ENCODE peak calls at places on chromosome 2, in four cellular contexts. L, A, J and Y are unnamed samples.

GRCh38 chr2:122542646-122543045 is 787.2 kb downstream of the TSN start:
- DNase-seq in L (no peak), A (no peak), J (no peak), Y (no peak)

GRCh38 chr2:222561817-222562424 is 94.0 kb downstream of the FARSB start:
- DNase-seq in L (peak; percentile 81), A (peak; percentile 59), J (peak; percentile 77), Y (peak; percentile 60)

GRCh38 chr2:203328735-203329549 is 748 bp downstream of the ABI2 start:
- DNase-seq in L (peak; percentile 38), A (peak; percentile 10), J (peak; percentile 66), Y (peak; percentile 37)

GRCh38 chr2:43078781-43079755 is 147.3 kb downstream of the ZFP36L2 start:
- DNase-seq in L (no peak), A (peak; percentile 92), J (no peak), Y (no peak)

GRCh38 chr2:72131916-72132841 is 15.5 kb downstream of the CYP26B1 start:
- DNase-seq in L (no peak), A (no peak), J (no peak), Y (peak; percentile 9)

GRCh38 chr2:240187989-240188590 is 47.6 kb upstream of the OTOS start:
- DNase-seq in L (no peak), A (no peak), J (no peak), Y (no peak)

GRCh38 chr2:151761687-151762086 is 27.4 kb upstream of the NEB start:
- DNase-seq in L (no peak), A (no peak), J (no peak), Y (no peak)

GRCh38 chr2:144290276-144290675 is 229.6 kb downstream of the ZEB2 start:
- DNase-seq in L (no peak), A (no peak), J (no peak), Y (no peak)

GRCh38 chr2:134181219-134181618 is 72.7 kb upstream of the MGAT5 start:
- DNase-seq in L (no peak), A (no peak), J (no peak), Y (no peak)

GRCh38 chr2:239208470-239209180 is 192.2 kb downstream of the HDAC4 start:
- DNase-seq in L (no peak), A (no peak), J (no peak), Y (no peak)

GRCh38 chr2:29238497-29238896 is 123.3 kb downstream of the CLIP4 start:
- DNase-seq in L (peak; percentile 45), A (peak; percentile 25), J (peak; percentile 39), Y (peak; percentile 66)

GRCh38 chr2:216849987-216850386 is 9.9 kb downstream of the TNP1 start:
- DNase-seq in L (peak; percentile 2), A (no peak), J (no peak), Y (no peak)

GRCh38 chr2:159659474-159659873 is 43.1 kb upstream of the BAZ2B start:
- DNase-seq in L (no peak), A (no peak), J (no peak), Y (no peak)

GRCh38 chr2:132772344-132772743 is 102.3 kb upstream of the LYPD1 start:
- DNase-seq in L (no peak), A (no peak), J (no peak), Y (no peak)

GRCh38 chr2:12970861-12971260 is 254.1 kb downstream of the TRIB2 start:
- DNase-seq in L (peak; percentile 46), A (peak; percentile 82), J (no peak), Y (no peak)

GRCh38 chr2:60818272-60818671 is 62.2 kb downstream of the PAPOLG start:
- DNase-seq in L (no peak), A (no peak), J (no peak), Y (no peak)

GRCh38 chr2:71850306-71850801 is 297.3 kb downstream of the CYP26B1 start:
- DNase-seq in L (no peak), A (no peak), J (no peak), Y (no peak)

GRCh38 chr2:68837164-68837860 is 33.9 kb downstream of the BMP10 start:
- DNase-seq in L (peak; percentile 70), A (no peak), J (peak; percentile 77), Y (peak; percentile 30)

GRCh38 chr2:161586517-161587167 is 37.6 kb upstream of the SLC4A10 start:
- DNase-seq in L (peak; percentile 48), A (peak; percentile 13), J (peak; percentile 39), Y (no peak)

GRCh38 chr2:239201531-239201876 is 199.3 kb downstream of the HDAC4 start:
- DNase-seq in L (no peak), A (peak; percentile 59), J (no peak), Y (no peak)

GRCh38 chr2:190636362-190636761 is 12.5 kb upstream of the NAB1 start:
- DNase-seq in L (peak; percentile 88), A (peak; percentile 83), J (no peak), Y (no peak)

GRCh38 chr2:113105047-113105446 is 22.4 kb upstream of the IL1RN start:
- DNase-seq in L (peak; percentile 39), A (peak; percentile 27), J (no peak), Y (no peak)

GRCh38 chr2:204223544-204223943 is 287.0 kb downstream of the ICOS start:
- DNase-seq in L (no peak), A (no peak), J (no peak), Y (no peak)

GRCh38 chr2:152396051-152396511 is 61.1 kb downstream of the FMNL2 start:
- DNase-seq in L (no peak), A (peak; percentile 50), J (no peak), Y (no peak)

GRCh38 chr2:121527009-121527682 is 3.5 kb upstream of the RNU4ATAC start:
- DNase-seq in L (peak; percentile 53), A (no peak), J (no peak), Y (no peak)

GRCh38 chr2:74424995-74425406 is 3.5 kb downstream of the WDR54 start:
- DNase-seq in L (no peak), A (no peak), J (no peak), Y (no peak)

GRCh38 chr2:10331702-10332401 is 29.1 kb downstream of the HPCAL1 start:
- DNase-seq in L (no peak), A (no peak), J (no peak), Y (no peak)

GRCh38 chr2:54228945-54229344 is 27.1 kb downstream of the TSPYL6 start:
- DNase-seq in L (no peak), A (no peak), J (no peak), Y (no peak)

GRCh38 chr2:199471443-199472057 is 13.8 kb upstream of the SATB2 start:
- DNase-seq in L (peak; percentile 46), A (peak; percentile 63), J (peak; percentile 89), Y (peak; percentile 89)

GRCh38 chr2:217899231-217900009 is 103.4 kb downstream of the TNS1 start:
- DNase-seq in L (peak; percentile 89), A (peak; percentile 90), J (peak; percentile 60), Y (peak; percentile 86)

GRCh38 chr2:196167666-196168065 is 3.7 kb downstream of the STK17B start:
- DNase-seq in L (no peak), A (no peak), J (no peak), Y (no peak)

GRCh38 chr2:52145005-52145404 is 1113.1 kb upstream of the NRXN1 start:
- DNase-seq in L (peak; percentile 10), A (no peak), J (no peak), Y (no peak)

GRCh38 chr2:109148347-109148746 is 19.3 kb downstream of the SH3RF3 start:
- DNase-seq in L (peak; percentile 51), A (peak; percentile 62), J (no peak), Y (no peak)

GRCh38 chr2:23616630-23617029 is 231.7 kb downstream of the KLHL29 start:
- DNase-seq in L (no peak), A (no peak), J (no peak), Y (no peak)

GRCh38 chr2:28615691-28616090 is 119.8 kb downstream of the PLB1 start:
- DNase-seq in L (no peak), A (no peak), J (no peak), Y (no peak)

GRCh38 chr2:206260427-206261012 is 13.9 kb upstream of the ZDBF2 start:
- DNase-seq in L (peak; percentile 62), A (peak; percentile 57), J (no peak), Y (no peak)

GRCh38 chr2:233766416-233766815 is 6.3 kb downstream of the UGT1A1 start:
- DNase-seq in L (no peak), A (no peak), J (no peak), Y (no peak)

GRCh38 chr2:171553858-171554257 is 31.6 kb downstream of the CYBRD1 start:
- DNase-seq in L (no peak), A (no peak), J (no peak), Y (no peak)

GRCh38 chr2:218865999-218866398 is 6.4 kb downstream of the WNT6 start:
- DNase-seq in L (no peak), A (no peak), J (no peak), Y (no peak)

GRCh38 chr2:101830146-101830545 is 132.6 kb downstream of the MAP4K4 start:
- DNase-seq in L (no peak), A (no peak), J (no peak), Y (no peak)
- H3K4me3 ChIP-seq in L (no peak overlapping the region), A (no peak overlapping the region), J (no peak overlapping the region), Y (no peak overlapping the region)

GRCh38 chr2:231037731-231038482 is 584 bp downstream of the C2orf72 start:
- DNase-seq in L (no peak), A (no peak), J (peak; percentile 54), Y (peak; percentile 47)

GRCh38 chr2:231036131-231036530 is 1.2 kb upstream of the C2orf72 start:
- DNase-seq in L (no peak), A (no peak), J (no peak), Y (no peak)

GRCh38 chr2:231038483-231039293 is 1.4 kb downstream of the C2orf72 start:
- DNase-seq in L (no peak), A (no peak), J (no peak), Y (no peak)

GRCh38 chr2:231036578-231037106 is 681 bp upstream of the C2orf72 start:
- DNase-seq in L (no peak), A (no peak), J (no peak), Y (no peak)

DNA sequence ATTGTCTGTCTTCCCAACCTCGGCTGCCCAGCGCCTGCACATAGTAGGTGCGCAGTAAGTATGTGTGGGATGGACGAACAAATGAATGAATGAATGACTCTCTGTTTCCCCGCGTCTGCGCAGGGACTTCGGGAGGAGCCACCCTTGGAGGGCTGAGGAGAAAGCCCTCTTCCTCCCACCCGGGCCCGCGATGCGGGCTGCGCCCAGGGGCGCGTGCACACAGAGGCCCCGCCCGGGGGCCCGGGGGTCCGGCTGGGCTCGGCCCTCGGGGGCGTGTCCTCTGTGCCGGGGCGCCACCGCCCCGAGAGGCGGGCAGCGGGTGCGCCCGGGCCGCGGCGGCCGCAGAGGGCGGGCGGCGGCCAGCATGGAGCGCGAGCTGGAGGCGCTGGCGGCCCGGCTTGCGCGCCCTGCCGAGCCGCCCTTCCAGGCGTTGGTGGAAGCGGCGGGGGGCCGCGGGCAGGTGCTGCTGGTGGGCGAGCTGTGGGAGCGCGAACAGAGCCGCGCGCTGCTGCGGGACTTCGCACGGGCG is at the start of gene C2orf72:
- DNase-seq in L (no peak), A (no peak), J (peak; percentile 60), Y (peak; percentile 42)
- H3K4me3 ChIP-seq in L (no peak within 1 kb of the TSS), A (no peak within 1 kb of the TSS), J (peak within 1 kb of the TSS; percentile 37), Y (peak within 1 kb of the TSS; percentile 69)

GRCh38 chr2:168633200-168633599 is 169.2 kb upstream of the NOSTRIN start:
- DNase-seq in L (peak; percentile 51), A (peak; percentile 27), J (no peak), Y (no peak)

GRCh38 chr2:168632733-168633132 is 169.7 kb upstream of the NOSTRIN start:
- DNase-seq in L (peak; percentile 94), A (peak; percentile 55), J (peak; percentile 14), Y (no peak)

GRCh38 chr2:168639024-168639423 is 163.4 kb upstream of the NOSTRIN start:
- DNase-seq in L (no peak), A (no peak), J (no peak), Y (no peak)

GRCh38 chr2:168633895-168634294 is 168.5 kb upstream of the NOSTRIN start:
- DNase-seq in L (no peak), A (no peak), J (no peak), Y (no peak)

GRCh38 chr2:168635065-168635577 is 167.3 kb upstream of the NOSTRIN start:
- DNase-seq in L (peak; percentile 81), A (peak; percentile 71), J (peak; percentile 26), Y (peak; percentile 67)
- H3K4me3 ChIP-seq in L (no peak overlapping the region), A (no peak overlapping the region), J (no peak overlapping the region), Y (no peak overlapping the region)

GRCh38 chr2:137842952-137843351 is 121.3 kb upstream of the HNMT start:
- DNase-seq in L (no peak), A (no peak), J (no peak), Y (no peak)
- H3K4me3 ChIP-seq in L (no peak overlapping the region), A (no peak overlapping the region), J (no peak overlapping the region), Y (no peak overlapping the region)